ENCODE peak calls at places on chromosome 22, in eight cellular contexts. V is stomach, W is thoracic aorta, L is sigmoid colon, I is pancreas, Y is K562, Z is fibroblast of lung, C is A549. M is an unnamed sample.

GRCh38 chr22:39245130-39246039 is 603 bp upstream of the PDGFB start:
- DNase-seq in Z (no peak), I (peak), L (no peak), C (peak), Y (no peak), V (no peak), W (no peak), M (no peak)

GRCh38 chr22:21876486-21877176 is 9.2 kb upstream of the MAPK1 start:
- DNase-seq in L (no peak), C (no peak), V (no peak), Z (peak), W (no peak), Y (peak), I (no peak), M (no peak)

GRCh38 chr22:25514436-25514835 is 50.0 kb upstream of the GRK3 start:
- DNase-seq in Y (no peak), C (peak), W (no peak), Z (no peak), L (no peak), I (no peak), V (no peak), M (no peak)

GRCh38 chr22:19178065-19178658 is 374 bp downstream of the SLC25A1 start:
- DNase-seq in C (no peak), I (peak), Z (peak), W (no peak), Y (peak), L (peak), V (peak), M (no peak)

GRCh38 chr22:21942407-21942895 is 10.2 kb downstream of the PPM1F start:
- DNase-seq in Z (peak), C (peak), L (peak), Y (no peak), V (peak), W (no peak), I (no peak), M (peak)

GRCh38 chr22:24728790-24729637 is 45.5 kb downstream of the PIWIL3 start:
- DNase-seq in V (no peak), Z (peak), I (no peak), W (no peak), L (no peak), Y (peak), C (no peak), M (peak)

GRCh38 chr22:25702046-25702445 is 39.9 kb upstream of the MYO18B start:
- DNase-seq in V (no peak), Z (peak), Y (no peak), W (no peak), I (no peak), L (no peak), C (no peak), M (no peak)

GRCh38 chr22:32509045-32509444 is 34.4 kb downstream of the FBXO7 start:
- DNase-seq in W (no peak), L (no peak), Y (no peak), I (no peak), C (no peak), Z (no peak), V (no peak), M (no peak)

GRCh38 chr22:20043057-20043996 is 22.4 kb downstream of the TANGO2 start:
- DNase-seq in C (no peak), W (no peak), Z (no peak), Y (no peak), V (no peak), I (no peak), L (no peak), M (no peak)

GRCh38 chr22:29587938-29588699 is 7.2 kb upstream of the NIPSNAP1 start:
- DNase-seq in I (no peak), W (no peak), Z (peak), L (no peak), C (peak), V (no peak), Y (no peak), M (peak)

GRCh38 chr22:23306438-23306921 is 126.2 kb downstream of the BCR start:
- DNase-seq in V (no peak), Y (no peak), L (no peak), Z (peak), C (no peak), I (no peak), W (no peak), M (no peak)

GRCh38 chr22:25739659-25740344 is 2.2 kb upstream of the MYO18B start:
- DNase-seq in I (no peak), Y (no peak), V (no peak), Z (no peak), W (no peak), L (no peak), C (no peak), M (no peak)

GRCh38 chr22:24271406-24271760 is 752 bp downstream of the SPECC1L start:
- DNase-seq in Z (peak), L (no peak), W (no peak), C (peak), V (no peak), Y (no peak), I (peak), M (no peak)

GRCh38 chr22:26561756-26562417 is 28.0 kb downstream of the TPST2 start:
- DNase-seq in L (no peak), V (peak), C (no peak), Z (no peak), Y (no peak), I (peak), W (no peak), M (no peak)

GRCh38 chr22:27206001-27206746 is 548.8 kb downstream of the MIAT start:
- DNase-seq in C (no peak), Z (peak), W (no peak), Y (no peak), I (no peak), V (no peak), L (no peak), M (no peak)

GRCh38 chr22:25404923-25405853 is 159.3 kb upstream of the GRK3 start:
- DNase-seq in C (peak), W (no peak), I (peak), V (peak), L (peak), Y (peak), Z (peak), M (no peak)

GRCh38 chr22:48952256-48953102 is 875.2 kb downstream of the BRD1 start:
- DNase-seq in W (no peak), Y (no peak), C (no peak), I (no peak), L (peak), V (peak), Z (no peak), M (no peak)

GRCh38 chr22:38754247-38755154 is 1.3 kb downstream of the SUN2 start:
- DNase-seq in W (peak), C (no peak), V (peak), I (peak), Z (peak), Y (no peak), L (peak), M (peak)

GRCh38 chr22:26169312-26170111 is at the start of gene SEZ6L:
- DNase-seq in W (no peak), L (no peak), V (no peak), Y (no peak), C (no peak), Z (no peak), I (no peak), M (no peak)

GRCh38 chr22:39092111-39092867 is 4.8 kb upstream of the APOBEC3H start:
- DNase-seq in V (no peak), Y (no peak), W (no peak), L (no peak), C (no peak), I (no peak), Z (no peak), M (no peak)

GRCh38 chr22:21835378-21835777 is 32.1 kb downstream of the MAPK1 start:
- DNase-seq in I (no peak), V (no peak), L (no peak), W (no peak), Z (no peak), Y (no peak), C (no peak), M (no peak)

GRCh38 chr22:41009222-41009948 is 58.2 kb downstream of the RBX1 start:
- DNase-seq in I (no peak), C (no peak), W (no peak), V (no peak), L (no peak), Z (peak), Y (no peak), M (peak)

GRCh38 chr22:25013634-25014033 is 61.1 kb downstream of the KIAA1671 start:
- DNase-seq in I (no peak), C (no peak), L (no peak), W (no peak), Y (no peak), V (no peak), Z (no peak), M (no peak)

GRCh38 chr22:49999901-50000586 is 12.5 kb downstream of the IL17REL start:
- DNase-seq in I (peak), Z (no peak), L (no peak), C (no peak), V (no peak), W (no peak), Y (no peak), M (no peak)
- H3K4me3 ChIP-seq in I (peak), Z (no peak), L (peak), C (peak), V (peak), W (peak), Y (peak), M (no peak)

GRCh38 chr22:46148336-46148735 is 2.0 kb upstream of the PPARA start:
- DNase-seq in V (no peak), C (no peak), Z (no peak), L (no peak), Y (no peak), W (no peak), I (no peak), M (no peak)

GRCh38 chr22:46148885-46149492 is 1.3 kb upstream of the PPARA start:
- DNase-seq in L (no peak), Y (no peak), V (no peak), Z (no peak), C (no peak), I (peak), W (no peak), M (no peak)

GRCh38 chr22:46149493-46149997 is 781 bp upstream of the PPARA start:
- DNase-seq in L (peak), Z (no peak), C (no peak), Y (no peak), I (peak), V (peak), W (no peak), M (no peak)

GRCh38 chr22:46149998-46150549 is at the start of gene PPARA:
- DNase-seq in I (peak), W (peak), Z (peak), V (peak), L (peak), Y (peak), C (peak), M (peak)

DNA sequence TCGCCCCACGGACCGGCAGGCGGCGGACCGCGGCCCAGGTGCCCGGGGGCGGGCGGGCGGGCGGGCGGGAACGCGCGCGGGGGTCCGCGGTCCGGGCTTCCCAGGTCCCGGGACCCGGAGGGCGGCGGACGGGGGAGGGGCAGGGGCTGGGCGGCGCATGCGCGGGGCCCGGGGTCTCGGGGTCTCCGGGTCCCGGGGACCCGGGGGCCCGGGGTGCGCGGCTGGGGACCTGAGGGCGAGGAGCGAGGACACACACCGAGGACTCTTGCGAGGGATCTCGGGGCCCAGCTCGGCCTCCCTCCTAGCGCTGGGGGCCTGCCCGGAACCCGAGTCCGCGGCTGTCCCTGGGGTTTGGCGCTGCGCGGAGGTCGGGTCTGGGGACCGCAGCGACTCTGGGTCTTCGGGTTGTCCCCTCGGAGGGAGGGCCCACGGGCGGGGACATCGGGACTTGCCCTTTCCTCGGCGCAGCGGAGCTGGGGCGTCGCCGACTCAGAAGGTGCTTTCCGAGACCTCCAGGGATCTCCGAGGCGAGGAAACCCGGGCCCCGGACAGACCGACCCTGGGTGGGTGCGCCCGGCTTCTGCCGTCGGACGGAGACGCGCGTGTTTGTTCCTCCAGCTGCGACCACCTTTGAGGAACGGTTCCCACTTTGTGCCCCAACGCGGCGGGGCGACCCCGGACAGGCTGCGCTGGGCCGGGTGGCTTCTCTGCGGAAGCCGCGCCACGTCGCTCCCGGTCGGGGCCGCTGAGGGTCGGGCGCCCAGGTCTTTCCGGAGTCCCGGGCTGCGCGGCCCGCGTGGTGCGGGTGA is 493 bp downstream of the PPARA start:
- DNase-seq in Y (peak), L (peak), W (no peak), I (no peak), C (no peak), Z (no peak), V (peak), M (no peak)
- H3K27ac ChIP-seq in Y (peak), L (peak), W (peak), I (peak), C (peak), Z (peak), V (peak), M (no peak)

DNA sequence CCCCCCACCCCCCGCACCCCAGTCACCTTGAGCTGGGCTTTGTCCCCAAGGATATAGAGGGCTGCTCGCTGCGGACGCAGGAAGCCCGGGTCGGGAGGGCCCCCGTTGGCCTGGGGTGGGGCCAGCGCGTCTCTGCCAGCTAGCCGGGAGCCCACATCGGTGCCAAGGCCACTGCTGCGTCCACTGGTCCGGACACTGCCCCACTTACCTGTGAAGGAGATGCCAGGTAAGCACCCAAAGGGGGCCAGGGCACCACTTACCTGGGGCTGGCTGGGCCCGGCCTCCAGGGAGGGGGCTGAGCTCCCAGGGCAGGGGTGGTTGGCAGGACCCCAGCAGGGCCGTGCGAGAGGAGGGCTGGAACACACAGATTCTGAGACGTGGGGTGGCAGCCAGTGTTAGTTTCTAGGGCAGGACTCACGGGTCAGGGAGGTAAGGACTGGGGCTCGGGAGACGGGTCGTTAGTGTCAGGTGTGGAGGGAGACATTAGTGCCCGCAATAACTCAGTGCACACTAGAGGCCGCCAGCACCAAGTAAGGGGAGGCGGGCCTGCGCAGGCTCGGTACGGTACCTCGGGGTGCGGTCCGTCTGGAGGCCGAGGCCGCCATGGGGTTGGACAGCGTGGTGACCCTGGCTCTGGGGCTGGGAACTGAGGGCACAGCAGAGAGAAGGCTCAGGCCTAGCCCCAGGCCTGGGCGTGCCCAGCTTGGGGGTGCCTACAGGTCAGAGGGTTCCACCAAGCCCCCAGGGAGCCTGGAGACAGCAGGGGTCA is 18.2 kb downstream of the SBF1 start:
- DNase-seq in Y (no peak), C (no peak), Z (no peak), V (no peak), I (no peak), W (no peak), L (no peak), M (no peak)
- TF ChIP-seq CTCF in Y (peak), C (peak), Z (no peak), V (no peak), I (no peak), W (no peak), L (no peak), M (peak)

GRCh38 chr22:37166675-37167066 is 17.0 kb upstream of the IL2RB start:
- DNase-seq in Z (peak), W (peak), C (peak), I (peak), Y (peak), L (peak), V (peak), M (no peak)
- H3K4me3 ChIP-seq in Z (no peak), W (peak), C (peak), I (no peak), Y (no peak), L (no peak), V (peak), M (no peak)

GRCh38 chr22:37562049-37562784 is 1.9 kb downstream of the CDC42EP1 start:
- DNase-seq in I (peak), Y (no peak), Z (no peak), W (no peak), V (no peak), L (no peak), C (no peak), M (no peak)

GRCh38 chr22:37563153-37564081 is 3.1 kb downstream of the CDC42EP1 start:
- DNase-seq in W (peak), Y (no peak), V (peak), Z (peak), I (peak), L (peak), C (peak), M (peak)

GRCh38 chr22:37565830-37566229 is 5.5 kb downstream of the CDC42EP1 start:
- DNase-seq in Y (no peak), W (no peak), L (no peak), V (no peak), C (no peak), I (no peak), Z (no peak), M (no peak)

GRCh38 chr22:37566329-37566837 is 6.1 kb downstream of the CDC42EP1 start:
- DNase-seq in W (no peak), L (no peak), V (no peak), Y (no peak), C (no peak), Z (no peak), I (no peak), M (no peak)

DNA sequence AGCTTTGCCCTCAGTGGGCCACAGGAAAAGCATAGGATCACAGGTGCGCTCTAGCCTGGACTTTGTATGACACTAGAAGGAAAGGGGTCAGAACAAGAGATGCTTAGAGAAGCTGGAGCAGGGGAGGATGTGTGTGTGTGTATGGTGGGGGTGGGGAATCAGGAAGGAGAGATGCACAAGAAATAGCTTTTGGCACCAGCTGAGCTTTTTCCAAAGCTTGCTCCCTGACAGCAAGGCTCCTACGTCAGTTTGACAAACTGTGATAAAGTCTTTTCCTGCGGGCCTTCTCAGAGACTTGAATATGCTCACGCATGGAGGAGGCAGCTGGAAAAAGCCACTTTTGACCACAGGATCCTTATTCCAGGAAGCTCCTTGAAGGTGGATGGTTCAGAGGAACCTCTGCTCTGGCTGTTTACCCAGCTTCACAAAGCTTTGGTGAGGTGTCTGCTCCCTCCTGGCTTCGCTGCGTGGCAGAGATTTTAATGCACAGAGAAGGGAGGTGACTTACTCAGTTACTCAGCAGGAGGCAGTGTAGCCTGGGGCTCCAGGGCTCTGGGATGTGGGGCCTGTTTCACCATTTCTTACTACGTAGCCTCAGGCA is 3.9 kb downstream of the CDC42EP1 start:
- DNase-seq in L (no peak), I (no peak), W (no peak), V (no peak), Y (no peak), Z (peak), C (no peak), M (no peak)
- H3K27ac ChIP-seq in L (peak), I (peak), W (peak), V (peak), Y (peak), Z (peak), C (peak), M (peak)

DNA sequence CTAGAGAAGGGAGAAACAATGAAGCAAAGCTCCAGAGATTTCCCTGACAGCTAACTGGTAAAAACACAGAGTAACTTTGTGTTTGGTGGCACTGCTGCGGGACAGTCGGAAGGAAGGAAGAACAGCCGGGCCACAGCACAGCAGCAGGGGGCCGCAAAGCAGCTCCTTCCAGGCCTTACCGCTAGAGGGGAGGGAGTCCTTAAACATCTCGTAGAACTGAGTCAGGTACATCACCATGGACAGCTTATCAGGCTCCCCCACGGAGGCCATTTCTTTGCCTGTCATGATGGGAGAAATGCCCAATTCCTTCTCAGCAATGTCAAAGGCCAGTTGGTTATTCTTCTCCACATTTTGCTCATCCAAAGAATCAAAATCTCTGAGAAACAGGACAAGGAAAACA is 114.6 kb upstream of the BID start:
- DNase-seq in L (no peak), W (no peak), I (no peak), C (no peak), Y (peak), V (no peak), Z (peak), M (no peak)
- TF ChIP-seq CTCF in L (no peak), W (no peak), I (no peak), C (no peak), Y (peak), V (no peak), Z (no peak), M (peak)

DNA sequence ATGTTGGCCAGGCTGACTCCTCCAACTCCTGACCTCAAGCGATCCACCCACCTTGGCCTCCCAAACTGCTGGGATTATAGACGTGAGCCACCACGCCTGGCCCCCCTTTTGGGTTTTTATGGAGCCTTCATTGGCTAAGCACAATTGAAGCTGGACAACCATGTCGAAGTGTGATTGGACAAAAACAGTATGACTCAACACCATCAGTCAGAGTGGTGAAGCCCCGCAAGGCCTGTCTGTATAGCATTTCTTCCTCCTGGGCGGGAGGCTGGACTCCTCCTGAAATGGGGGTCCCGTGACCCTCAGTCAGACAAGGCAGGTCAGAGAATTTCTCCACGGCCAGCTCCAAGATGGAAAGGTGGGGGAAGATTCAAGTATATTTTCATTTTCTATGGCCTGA is 3.1 kb upstream of the PARVB start:
- DNase-seq in W (no peak), Z (peak), V (no peak), Y (peak), I (no peak), C (no peak), L (no peak), M (no peak)
- H3K4me3 ChIP-seq in W (no peak), Z (no peak), V (no peak), Y (no peak), I (no peak), C (no peak), L (no peak), M (no peak)

GRCh38 chr22:47632646-47633045 is 870.2 kb downstream of the TBC1D22A start:
- DNase-seq in W (no peak), C (no peak), L (no peak), V (peak), Y (no peak), I (no peak), Z (no peak), M (no peak)

GRCh38 chr22:47630741-47631534 is 868.5 kb downstream of the TBC1D22A start:
- DNase-seq in L (no peak), I (no peak), W (no peak), Y (no peak), Z (no peak), V (peak), C (no peak), M (no peak)

GRCh38 chr22:47631571-47632102 is 869.2 kb downstream of the TBC1D22A start:
- DNase-seq in Z (no peak), C (no peak), W (no peak), V (peak), I (no peak), L (no peak), Y (peak), M (no peak)

GRCh38 chr22:47634342-47634741 is 871.9 kb downstream of the TBC1D22A start:
- DNase-seq in Y (no peak), L (no peak), W (no peak), Z (no peak), I (no peak), C (no peak), V (no peak), M (no peak)

GRCh38 chr22:47633111-47633510 is 870.7 kb downstream of the TBC1D22A start:
- DNase-seq in L (no peak), W (no peak), Z (no peak), C (no peak), I (no peak), V (peak), Y (no peak), M (no peak)
- H3K27ac ChIP-seq in L (no peak), W (no peak), Z (no peak), C (no peak), I (no peak), V (no peak), Y (no peak), M (no peak)